ENCODE peak calls at places on chromosomes 5 and 9, in six cellular contexts. T is stomach, V is transverse colon, O is esophagus squamous epithelium, Q is Peyer's patch, K is adrenal gland. U is an unnamed sample.

GRCh38 chr5:218457-219289 is 553 bp downstream of the SDHA start:
- DNase-seq in T (peak; percentile 56), V (peak; percentile 50), O (no peak), Q (peak; percentile 72), K (peak; percentile 53), U (no peak)

GRCh38 chr9:121840838-121841760 is 189.7 kb downstream of the DAB2IP start:
- DNase-seq in T (peak; percentile 11), V (no peak), O (no peak), Q (no peak), K (no peak), U (no peak)

GRCh38 chr9:10366171-10366779 is 246.5 kb downstream of the PTPRD start:
- DNase-seq in T (no peak), V (no peak), O (no peak), Q (no peak), K (no peak), U (peak; percentile 12)

GRCh38 chr9:20117482-20117881 is 328.6 kb upstream of the SLC24A2 start:
- DNase-seq in T (no peak), V (no peak), O (no peak), Q (no peak), K (no peak), U (no peak)

GRCh38 chr5:57741326-57741725 is 258.7 kb upstream of the ACTBL2 start:
- DNase-seq in T (no peak), V (no peak), O (no peak), Q (no peak), K (no peak), U (no peak)

GRCh38 chr5:67303356-67303755 is 106.8 kb upstream of the CD180 start:
- DNase-seq in T (no peak), V (no peak), O (no peak), Q (no peak), K (no peak), U (no peak)

GRCh38 chr5:153516503-153516902 is 26.0 kb downstream of the GRIA1 start:
- DNase-seq in T (no peak), V (no peak), O (no peak), Q (no peak), K (no peak), U (no peak)

GRCh38 chr5:120586646-120587045 is 122.5 kb downstream of the PRR16 start:
- DNase-seq in T (no peak), V (no peak), O (no peak), Q (no peak), K (no peak), U (no peak)

GRCh38 chr9:97479496-97480159 is 21.8 kb upstream of the TMOD1 start:
- DNase-seq in T (no peak), V (no peak), O (no peak), Q (no peak), K (no peak), U (no peak)

GRCh38 chr5:38800515-38800914 is 45.3 kb upstream of the OSMR start:
- DNase-seq in T (no peak), V (no peak), O (no peak), Q (no peak), K (peak; percentile 16), U (peak; percentile 45)

GRCh38 chr5:115069087-115069968 is 100.4 kb downstream of the TRIM36 start:
- DNase-seq in T (peak; percentile 26), V (peak; percentile 8), O (no peak), Q (no peak), K (peak; percentile 44), U (peak; percentile 12)

GRCh38 chr9:109035684-109036423 is 22.6 kb upstream of the CTNNAL1 start:
- DNase-seq in T (peak; percentile 65), V (no peak), O (no peak), Q (no peak), K (peak; percentile 90), U (peak; percentile 45)

GRCh38 chr9:137825324-137825991 is 52.1 kb upstream of the CACNA1B start:
- DNase-seq in T (no peak), V (peak; percentile 26), O (no peak), Q (no peak), K (no peak), U (no peak)

GRCh38 chr5:32454821-32455220 is 10.3 kb upstream of the ZFR start:
- DNase-seq in T (no peak), V (no peak), O (no peak), Q (no peak), K (no peak), U (no peak)

GRCh38 chr9:4667681-4668080 is 1.4 kb upstream of the SPATA6L start:
- DNase-seq in T (no peak), V (no peak), O (no peak), Q (no peak), K (no peak), U (no peak)

GRCh38 chr9:4665357-4665756 is 923 bp downstream of the SPATA6L start:
- DNase-seq in T (no peak), V (no peak), O (no peak), Q (no peak), K (no peak), U (no peak)

GRCh38 chr9:4663956-4664355 is 1.9 kb downstream of the PLPP6 start:
- DNase-seq in T (no peak), V (no peak), O (no peak), Q (no peak), K (no peak), U (no peak)

GRCh38 chr9:4668604-4669003 is 2.3 kb upstream of the SPATA6L start:
- DNase-seq in T (no peak), V (no peak), O (no peak), Q (no peak), K (no peak), U (no peak)

DNA sequence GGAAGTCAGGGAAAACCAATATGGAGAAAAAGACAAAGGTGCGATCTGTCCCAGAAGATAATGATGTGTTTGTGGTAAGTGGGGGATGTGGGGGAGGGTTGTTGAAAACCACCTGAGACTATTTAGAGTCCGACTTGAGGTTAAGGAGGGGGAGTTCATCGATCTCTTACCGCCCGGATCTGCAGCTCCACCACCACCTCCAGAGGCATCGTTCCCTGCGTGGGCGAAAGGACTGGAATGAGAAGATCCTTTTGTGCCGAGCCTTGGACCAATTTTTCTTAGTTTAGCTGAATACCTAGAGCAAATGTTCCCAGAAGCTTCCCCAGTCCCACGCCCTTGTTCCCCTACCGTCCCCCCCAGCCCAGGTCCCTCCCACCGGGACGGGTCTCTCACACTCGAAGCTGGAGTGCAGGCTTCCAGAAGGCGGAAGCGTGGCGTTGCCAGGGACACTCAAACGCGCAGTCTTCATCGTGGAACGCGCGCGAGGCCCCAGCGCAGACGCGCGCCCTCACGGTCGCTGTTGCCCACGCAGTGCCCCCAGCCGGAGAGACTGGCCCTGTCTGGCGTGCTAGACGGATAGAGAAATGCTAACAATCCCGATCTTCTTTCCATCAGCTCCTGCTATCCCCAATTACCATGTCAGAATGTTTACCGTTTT is at the start of gene SPATA6L:
- DNase-seq in T (peak; percentile 75), V (peak; percentile 76), O (no peak), Q (peak; percentile 81), K (peak; percentile 62), U (peak; percentile 34)
- TF ChIP-seq POLR2A in T (no peak), V (peak; percentile 23), O (no peak), Q (no peak), K (no peak), U (no peak)

DNA sequence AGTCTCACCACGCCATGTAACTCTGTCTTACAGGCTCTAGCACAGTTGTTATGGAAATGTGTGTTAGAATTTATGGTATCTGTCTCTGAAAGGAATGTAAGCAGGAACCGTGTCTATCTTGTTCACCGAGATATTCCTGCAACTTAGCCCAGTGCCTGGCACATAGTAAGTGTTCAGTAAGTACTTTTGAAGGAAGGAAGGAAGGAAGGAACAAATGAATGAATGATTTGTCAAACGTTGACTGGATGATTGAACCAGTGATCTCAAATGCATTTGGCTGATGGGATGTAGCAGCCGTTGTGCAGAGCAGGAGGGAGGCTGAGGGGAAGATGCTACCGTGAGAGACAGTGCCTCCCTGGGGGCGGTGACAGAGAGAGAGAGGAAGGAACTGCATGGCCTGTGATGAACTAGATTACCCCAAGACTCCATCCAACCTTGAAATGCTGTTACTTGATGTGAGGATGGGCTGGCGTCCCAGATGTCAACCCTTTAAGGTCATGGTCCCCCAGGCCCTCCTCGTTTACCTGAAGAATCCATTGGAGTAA is 47.5 kb upstream of the PPARGC1B start:
- DNase-seq in T (no peak), V (no peak), O (no peak), Q (no peak), K (no peak), U (no peak)
- H3K4me1 ChIP-seq in T (peaks cover 14% of the 10 kb centered on the region), V (no peaks in the 10 kb centered on the region), O (no peaks in the 10 kb centered on the region), Q (peaks cover 6% of the 10 kb centered on the region), K (peaks cover 8% of the 10 kb centered on the region), U (no peaks in the 10 kb centered on the region)

DNA sequence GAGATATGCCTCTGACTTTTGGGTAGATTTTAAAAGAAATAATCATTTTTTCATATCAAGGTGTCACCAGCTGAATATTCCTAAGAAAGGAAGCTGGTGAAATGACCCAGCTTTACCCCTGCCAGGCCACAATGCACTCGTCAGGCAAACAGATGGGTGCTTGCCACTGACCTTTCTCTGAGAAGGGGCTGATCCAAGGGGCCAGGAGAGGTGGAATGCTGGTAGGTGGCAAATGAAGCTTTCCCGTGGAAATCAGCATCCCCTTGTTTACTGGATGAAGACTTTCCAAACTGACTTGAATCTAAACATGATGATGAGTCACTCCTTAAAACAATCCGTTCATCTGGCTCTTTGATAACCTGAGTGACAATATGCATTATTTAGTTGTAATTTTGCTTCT is 44.3 kb upstream of the PLPP6 start:
- DNase-seq in T (no peak), V (no peak), O (no peak), Q (no peak), K (no peak), U (no peak)
- TF ChIP-seq POLR2A in T (no peak), V (no peak), O (no peak), Q (no peak), K (no peak), U (no peak)

GRCh38 chr5:33842456-33842855 is 49.3 kb downstream of the ADAMTS12 start:
- DNase-seq in T (no peak), V (no peak), O (no peak), Q (no peak), K (no peak), U (no peak)

GRCh38 chr5:33841829-33842228 is 50.0 kb downstream of the ADAMTS12 start:
- DNase-seq in T (no peak), V (no peak), O (no peak), Q (no peak), K (no peak), U (no peak)

GRCh38 chr5:33840927-33841547 is 50.8 kb downstream of the ADAMTS12 start:
- DNase-seq in T (no peak), V (no peak), O (no peak), Q (no peak), K (no peak), U (no peak)

GRCh38 chr5:33848554-33848953 is 43.2 kb downstream of the ADAMTS12 start:
- DNase-seq in T (no peak), V (no peak), O (no peak), Q (no peak), K (no peak), U (no peak)

DNA sequence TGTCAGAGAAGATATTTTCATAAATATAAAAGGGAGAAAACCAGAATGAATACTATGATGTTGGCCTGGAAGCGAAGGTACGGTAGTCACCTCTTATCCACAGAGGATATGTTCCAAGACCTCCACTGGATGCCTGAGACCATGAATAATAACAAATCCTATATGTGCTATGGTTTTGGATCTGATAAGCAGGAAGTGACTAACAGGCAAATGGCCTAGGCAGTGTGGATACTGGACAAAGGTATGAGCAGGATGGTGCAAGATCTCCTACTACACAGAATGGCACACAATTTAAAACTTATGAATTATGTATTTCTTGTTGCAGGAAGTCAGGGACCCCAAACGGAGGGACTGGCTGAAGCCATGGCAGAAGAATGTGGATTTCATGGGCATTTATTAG is 48.2 kb downstream of the ADAMTS12 start:
- DNase-seq in T (no peak), V (no peak), O (no peak), Q (no peak), K (no peak), U (no peak)
- H3K4me1 ChIP-seq in T (no peaks in the 10 kb centered on the region), V (no peaks in the 10 kb centered on the region), O (no peaks in the 10 kb centered on the region), Q (no peaks in the 10 kb centered on the region), K (peaks cover 32% of the 10 kb centered on the region), U (no peaks in the 10 kb centered on the region)

GRCh38 chr9:22457448-22457847 is 10.8 kb downstream of the DMRTA1 start:
- DNase-seq in T (no peak), V (no peak), O (no peak), Q (no peak), K (no peak), U (no peak)
- TF ChIP-seq POLR2A in T (no peak), V (no peak), O (no peak), Q (no peak), K (no peak), U (no peak)